ENCODE peak calls at places on chromosomes 16 and 17, in six cellular contexts. L is NCI-H1092 treated with DMSO at 0.1 percent for 48 hours; Y is ACHN; H is EL; D is stimulated activated naive CD4-positive, alpha-beta T cell; M is NCI-H1105. R is an unnamed sample.

GRCh38 chr17:37137070-37137610 is 188.4 kb downstream of the AATF start:
- DNase-seq in M (no peak), D (no peak), Y (no peak), H (no peak), L (no peak), R (no peak)

GRCh38 chr16:78761427-78761826 is 662.0 kb downstream of the WWOX start:
- DNase-seq in D (no peak), M (no peak), Y (no peak), L (no peak), H (no peak), R (no peak)

GRCh38 chr17:78252701-78253635 is 21.5 kb downstream of the TMEM235 start:
- DNase-seq in M (no peak), L (no peak), Y (no peak), D (peak; percentile 38), H (no peak), R (no peak)

GRCh38 chr17:70241071-70241470 is 71.7 kb downstream of the KCNJ2 start:
- DNase-seq in Y (no peak), L (no peak), D (no peak), M (no peak), H (no peak), R (no peak)

GRCh38 chr16:80637621-80638020 is 96.8 kb downstream of the DYNLRB2 start:
- DNase-seq in D (no peak), M (no peak), Y (no peak), H (no peak), L (no peak), R (no peak)

GRCh38 chr17:7041607-7042506 is 2.0 kb downstream of the SLC16A11 start:
- DNase-seq in H (no peak), L (no peak), M (no peak), D (peak; percentile 42), Y (no peak), R (no peak)

GRCh38 chr17:42387663-42388380 is 420 bp downstream of the STAT3 start:
- DNase-seq in H (no peak), Y (peak; percentile 45), L (peak; percentile 47), D (peak; percentile 50), M (no peak), R (peak; percentile 49)

GRCh38 chr17:49815761-49816281 is 27.3 kb downstream of the KAT7 start:
- DNase-seq in D (no peak), Y (no peak), L (no peak), H (no peak), M (no peak), R (no peak)

GRCh38 chr17:60525624-60526514 is at the start of gene APPBP2:
- DNase-seq in L (peak; percentile 76), M (peak; percentile 66), D (peak; percentile 72), Y (peak; percentile 91), H (peak; percentile 90), R (peak; percentile 85)

GRCh38 chr17:65039349-65039988 is 17.1 kb downstream of the GNA13 start:
- DNase-seq in L (no peak), H (no peak), Y (no peak), D (peak; percentile 35), M (no peak), R (peak; percentile 48)